ENCODE peak calls at places on chromosomes 3 and 15, in six cellular contexts. U, L, W, R, F and E are unnamed samples.

GRCh38 chr15:81890496-81890895 is 155.3 kb downstream of the MEX3B start:
- DNase-seq in U (no peak), L (no peak), W (no peak), R (no peak), F (no peak), E (no peak)

GRCh38 chr15:39856357-39856756 is 63.7 kb downstream of the GPR176 start:
- DNase-seq in U (no peak), L (no peak), W (no peak), R (no peak), F (no peak), E (no peak)

GRCh38 chr15:70344666-70345065 is 246.9 kb upstream of the TLE3 start:
- DNase-seq in U (peak), L (no peak), W (no peak), R (no peak), F (no peak), E (no peak)

GRCh38 chr15:56871180-56871579 is 47.3 kb upstream of the TCF12 start:
- DNase-seq in U (no peak), L (peak), W (no peak), R (no peak), F (no peak), E (no peak)

GRCh38 chr15:101049856-101050646 is 130.9 kb downstream of the LRRK1 start:
- DNase-seq in U (peak), L (no peak), W (no peak), R (no peak), F (no peak), E (peak)

GRCh38 chr15:52002351-52002750 is 16.7 kb upstream of the MAPK6 start:
- DNase-seq in U (no peak), L (no peak), W (no peak), R (no peak), F (no peak), E (no peak)

GRCh38 chr3:128378631-128379347 is 87.9 kb downstream of the DNAJB8 start:
- DNase-seq in U (no peak), L (peak), W (no peak), R (no peak), F (no peak), E (no peak)

GRCh38 chr3:41986566-41986965 is 24.7 kb upstream of the ULK4 start:
- DNase-seq in U (no peak), L (no peak), W (no peak), R (no peak), F (no peak), E (no peak)

GRCh38 chr3:140449591-140450256 is 228.1 kb upstream of the TRIM42 start:
- DNase-seq in U (no peak), L (no peak), W (no peak), R (no peak), F (no peak), E (no peak)

GRCh38 chr3:172853005-172853404 is 102.5 kb downstream of the ECT2 start:
- DNase-seq in U (no peak), L (no peak), W (no peak), R (no peak), F (no peak), E (no peak)

GRCh38 chr3:53493997-53494791 is at the start of gene CACNA1D:
- DNase-seq in U (peak), L (no peak), W (no peak), R (no peak), F (no peak), E (peak)

GRCh38 chr15:92958105-92958504 is 58.0 kb downstream of the CHD2 start:
- DNase-seq in U (no peak), L (no peak), W (no peak), R (no peak), F (no peak), E (no peak)

GRCh38 chr3:127867986-127868385 is 45.7 kb upstream of the MGLL start:
- DNase-seq in U (no peak), L (no peak), W (no peak), R (no peak), F (no peak), E (no peak)

GRCh38 chr3:161559177-161559998 is 62.8 kb downstream of the OTOL1 start:
- DNase-seq in U (no peak), L (peak), W (peak), R (no peak), F (no peak), E (no peak)

GRCh38 chr3:133488785-133489367 is 84.6 kb upstream of the CDV3 start:
- DNase-seq in U (no peak), L (peak), W (no peak), R (no peak), F (no peak), E (no peak)
- H3K4me3 ChIP-seq in U (no peak), L (no peak), W (no peak), R (no peak), F (no peak), E (no peak)

DNA sequence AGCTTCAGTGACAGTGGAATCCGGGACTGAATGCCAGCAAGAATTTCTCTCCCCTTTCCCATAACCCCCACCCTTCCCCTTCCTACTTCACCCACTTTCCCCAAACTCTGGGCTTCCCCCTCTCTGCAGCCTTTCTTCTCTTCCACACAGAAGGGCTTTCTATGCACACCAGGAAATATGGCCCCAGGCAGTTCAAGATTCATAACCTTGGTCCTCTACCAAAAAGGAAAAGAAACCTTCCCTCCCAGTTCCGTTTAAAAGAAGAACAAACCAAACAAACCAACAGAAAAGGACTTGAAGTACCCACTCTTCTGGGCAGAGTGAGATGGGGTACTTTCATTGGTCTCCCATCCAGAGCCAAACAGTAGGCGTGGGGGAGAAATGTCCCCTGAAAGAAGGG is 68.8 kb upstream of the ABHD2 start:
- DNase-seq in U (no peak), L (peak), W (no peak), R (no peak), F (no peak), E (no peak)
- H3K4me3 ChIP-seq in U (no peak), L (no peak), W (no peak), R (no peak), F (no peak), E (no peak)

DNA sequence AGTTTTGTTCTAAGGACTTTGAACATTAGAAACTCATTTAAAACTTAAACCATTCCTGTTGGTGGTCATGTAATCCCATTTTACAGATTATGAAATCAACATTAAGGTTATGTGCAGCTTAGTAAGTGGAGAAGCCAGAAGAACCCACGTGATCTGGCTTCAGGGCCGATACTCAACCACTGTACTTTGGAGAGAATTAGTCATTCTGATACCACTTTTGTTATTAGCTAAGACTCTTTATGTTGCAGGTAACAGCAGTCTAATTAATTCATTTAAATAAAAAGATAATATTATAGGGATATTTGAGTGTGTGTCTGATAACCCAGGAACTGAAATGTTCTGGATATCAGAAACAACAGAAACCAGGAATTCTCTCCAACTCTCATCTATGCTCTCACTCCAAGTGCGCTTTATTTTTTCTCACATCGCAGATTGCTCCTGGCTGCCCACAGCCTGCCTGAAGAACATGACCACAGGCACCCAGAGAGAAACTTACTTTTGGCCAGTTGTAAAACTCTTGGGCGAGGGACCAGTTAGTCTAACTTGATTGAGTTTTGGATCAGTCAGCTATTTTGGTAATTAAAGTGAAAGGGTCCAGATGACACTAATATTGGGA is 25.2 kb downstream of the UBE2E1 start:
- DNase-seq in U (no peak), L (peak), W (no peak), R (no peak), F (no peak), E (no peak)
- H3K4me3 ChIP-seq in U (no peak), L (no peak), W (no peak), R (no peak), F (no peak), E (no peak)

DNA sequence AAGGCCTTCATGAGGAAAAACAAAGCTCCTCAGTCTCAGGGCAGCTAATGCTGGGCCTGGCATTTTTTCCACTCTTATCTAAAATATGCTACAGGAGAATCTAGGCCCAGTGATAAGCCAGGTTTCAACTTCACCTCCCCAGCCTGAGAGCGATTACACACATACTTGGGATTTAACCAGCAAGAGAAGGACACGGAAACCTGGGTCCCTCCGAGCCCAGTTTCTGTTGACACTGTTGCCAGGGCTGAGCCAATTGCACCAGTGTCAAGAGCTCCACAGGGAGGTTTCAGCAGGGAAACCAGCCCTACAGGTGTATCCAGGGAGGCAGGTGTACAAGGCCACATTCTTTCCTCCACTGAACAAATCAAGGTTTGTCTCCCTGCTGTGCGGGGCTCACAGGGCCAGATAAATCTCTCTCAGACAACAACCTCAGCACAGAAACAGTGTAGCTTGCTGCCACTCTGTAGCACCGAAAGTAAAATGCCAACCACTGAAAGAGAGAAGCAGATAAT is 85.4 kb downstream of the MAGI1 start:
- DNase-seq in U (peak), L (peak), W (no peak), R (no peak), F (no peak), E (peak)
- H3K4me3 ChIP-seq in U (no peak), L (no peak), W (no peak), R (no peak), F (peak), E (no peak)

GRCh38 chr3:183330881-183331280 is 77.8 kb downstream of the B3GNT5 start:
- DNase-seq in U (no peak), L (no peak), W (no peak), R (no peak), F (no peak), E (peak)
- H3K4me3 ChIP-seq in U (no peak), L (no peak), W (no peak), R (no peak), F (no peak), E (no peak)

DNA sequence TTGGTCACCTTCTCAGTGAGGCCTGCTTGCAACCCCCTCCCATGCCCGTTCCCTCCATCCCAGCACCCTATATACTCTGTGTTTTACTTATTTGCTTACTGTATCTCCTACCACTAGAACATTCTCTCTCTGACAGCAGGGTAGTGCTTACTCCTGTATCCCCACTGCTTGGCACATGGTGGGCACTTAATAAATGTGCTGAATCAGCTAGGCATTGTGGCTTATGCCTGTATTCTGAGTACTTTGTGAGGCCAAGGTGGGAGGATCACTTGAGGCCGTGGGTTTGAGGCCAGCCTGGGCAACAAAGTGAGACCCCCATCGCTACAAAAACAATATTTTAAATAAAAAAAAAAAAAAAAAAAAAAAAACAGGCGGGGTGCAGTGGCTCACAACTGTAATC is 7.6 kb upstream of the SHISA5 start:
- DNase-seq in U (no peak), L (no peak), W (no peak), R (no peak), F (no peak), E (no peak)
- H3K4me3 ChIP-seq in U (no peak), L (no peak), W (no peak), R (no peak), F (no peak), E (no peak)